ENCODE peak calls at places on chromosome 21, in six cellular contexts. P is stimulated activated CD4-positive, alpha-beta T cell treated with anti-CD3 and anti-CD28 coated beads, Interleukin-12 subunit alpha, Interleukin-12 subunit beta, amount 100 ng/mL, for 4 hours; L is epithelial cell of prostate; Z is activated T-helper 1 cell treated with Interleukin-2 at 50 U/mL for 16 hours; G is HCT116; X is astrocyte. E is an unnamed sample.

GRCh38 chr21:29232601-29233541 is 65.9 kb upstream of the BACH1 start:
- DNase-seq in P (no peak), L (no peak), Z (no peak), G (no peak), X (peak; percentile 70), E (no peak)

GRCh38 chr21:32868631-32869454 is 97.3 kb upstream of the PAXBP1 start:
- DNase-seq in P (no peak), L (no peak), Z (no peak), G (no peak), X (no peak), E (no peak)

GRCh38 chr21:26583737-26584136 is 10.7 kb upstream of the CYYR1 start:
- DNase-seq in P (no peak), L (no peak), Z (no peak), G (no peak), X (no peak), E (no peak)

GRCh38 chr21:20308586-20308985 is 689.6 kb upstream of the NCAM2 start:
- DNase-seq in P (no peak), L (no peak), Z (no peak), G (no peak), X (no peak), E (no peak)

GRCh38 chr21:28444131-28444530 is 548.5 kb downstream of the LTN1 start:
- DNase-seq in P (no peak), L (no peak), Z (no peak), G (no peak), X (no peak), E (no peak)

GRCh38 chr21:41316641-41317392 is at the start of gene FAM3B:
- DNase-seq in P (no peak), L (no peak), Z (no peak), G (no peak), X (no peak), E (no peak)

GRCh38 chr21:31509108-31510017 is 150.1 kb upstream of the SOD1 start:
- DNase-seq in P (peak; percentile 79), L (peak; percentile 49), Z (peak; percentile 52), G (peak; percentile 67), X (peak; percentile 27), E (no peak)

GRCh38 chr21:42460391-42461184 is 35.4 kb downstream of the RSPH1 start:
- DNase-seq in P (peak; percentile 18), L (no peak), Z (no peak), G (no peak), X (no peak), E (no peak)

GRCh38 chr21:44529503-44530125 is 10.4 kb downstream of the KRTAP10-1 start:
- DNase-seq in P (no peak), L (no peak), Z (no peak), G (no peak), X (no peak), E (no peak)

GRCh38 chr21:43362306-43362927 is 64.5 kb downstream of the SIK1 start:
- DNase-seq in P (peak; percentile 66), L (no peak), Z (peak; percentile 63), G (no peak), X (peak; percentile 68), E (no peak)

GRCh38 chr21:46127239-46128105 is 27.9 kb downstream of the FTCD start:
- DNase-seq in P (no peak), L (no peak), Z (no peak), G (no peak), X (no peak), E (no peak)

GRCh38 chr21:28336299-28336698 is 656.4 kb downstream of the LTN1 start:
- DNase-seq in P (no peak), L (peak; percentile 5), Z (no peak), G (no peak), X (peak; percentile 62), E (no peak)

GRCh38 chr21:44079846-44080245 is 27.4 kb upstream of the PWP2 start:
- DNase-seq in P (no peak), L (no peak), Z (no peak), G (no peak), X (no peak), E (no peak)

GRCh38 chr21:43313939-43314405 is 113.0 kb downstream of the SIK1 start:
- DNase-seq in P (no peak), L (no peak), Z (no peak), G (no peak), X (no peak), E (no peak)

GRCh38 chr21:44983421-44984206 is 43.8 kb downstream of the SLX9 start:
- DNase-seq in P (no peak), L (no peak), Z (no peak), G (no peak), X (no peak), E (no peak)

GRCh38 chr21:42343556-42343955 is 7.2 kb downstream of the TFF2 start:
- DNase-seq in P (no peak), L (no peak), Z (no peak), G (no peak), X (no peak), E (peak; percentile 37)

GRCh38 chr21:15421947-15422346 is 307.8 kb upstream of the USP25 start:
- DNase-seq in P (no peak), L (peak; percentile 86), Z (no peak), G (no peak), X (peak; percentile 70), E (no peak)

GRCh38 chr21:44444286-44444931 is 10.9 kb upstream of the LRRC3 start:
- DNase-seq in P (no peak), L (no peak), Z (no peak), G (peak; percentile 36), X (no peak), E (no peak)

GRCh38 chr21:42865361-42866160 is 13.8 kb downstream of the WDR4 start:
- DNase-seq in P (no peak), L (no peak), Z (no peak), G (no peak), X (no peak), E (no peak)

GRCh38 chr21:46196733-46197132 is 12.5 kb upstream of the SPATC1L start:
- DNase-seq in P (no peak), L (no peak), Z (no peak), G (no peak), X (no peak), E (no peak)

GRCh38 chr21:34835526-34835925 is 166.7 kb downstream of the CLIC6 start:
- DNase-seq in P (no peak), L (no peak), Z (no peak), G (no peak), X (no peak), E (no peak)